ENCODE peak calls at places on chromosomes 7 and 10, in five cellular contexts. One of them, this sample, is unnamed.

GRCh38 chr10:7408003-7408493 is 2.8 kb downstream of the SFMBT2 start:
- DNase-seq in CD8-positive, alpha-beta memory T cell: peak
- DNase-seq in fibroblast of lung: peak
- DNase-seq in mesendoderm: peak
- DNase-seq in mesenchymal stem cell: peak
- DNase-seq in this sample: no peak

GRCh38 chr10:125049216-125049903 is 107.4 kb downstream of the ZRANB1 start:
- DNase-seq in mesendoderm: no peak
- DNase-seq in fibroblast of lung: no peak
- DNase-seq in mesenchymal stem cell: no peak
- DNase-seq in CD8-positive, alpha-beta memory T cell: no peak
- DNase-seq in this sample: no peak

GRCh38 chr7:2066251-2066919 is 166.4 kb downstream of the MAD1L1 start:
- DNase-seq in CD8-positive, alpha-beta memory T cell: peak
- DNase-seq in mesenchymal stem cell: no peak
- DNase-seq in fibroblast of lung: no peak
- DNase-seq in mesendoderm: no peak
- DNase-seq in this sample: no peak

GRCh38 chr10:103554488-103555320 is 61.2 kb downstream of the NEURL1 start:
- DNase-seq in fibroblast of lung: peak
- DNase-seq in mesenchymal stem cell: peak
- DNase-seq in mesendoderm: peak
- DNase-seq in CD8-positive, alpha-beta memory T cell: no peak
- DNase-seq in this sample: peak

GRCh38 chr7:3592438-3593134 is 291.5 kb downstream of the SDK1 start:
- DNase-seq in fibroblast of lung: no peak
- DNase-seq in mesenchymal stem cell: peak
- DNase-seq in CD8-positive, alpha-beta memory T cell: no peak
- DNase-seq in mesendoderm: no peak
- DNase-seq in this sample: no peak

GRCh38 chr7:29214816-29215215 is 20.2 kb downstream of the CHN2 start:
- DNase-seq in mesenchymal stem cell: no peak
- DNase-seq in fibroblast of lung: no peak
- DNase-seq in CD8-positive, alpha-beta memory T cell: no peak
- DNase-seq in mesendoderm: no peak
- DNase-seq in this sample: no peak

GRCh38 chr7:50393547-50394252 is 56.5 kb downstream of the FIGNL1 start:
- DNase-seq in CD8-positive, alpha-beta memory T cell: peak
- DNase-seq in fibroblast of lung: no peak
- DNase-seq in mesenchymal stem cell: no peak
- DNase-seq in mesendoderm: no peak
- DNase-seq in this sample: no peak

GRCh38 chr10:5873515-5873995 is 16.1 kb downstream of the ANKRD16 start:
- DNase-seq in mesenchymal stem cell: peak
- DNase-seq in fibroblast of lung: peak
- DNase-seq in CD8-positive, alpha-beta memory T cell: peak
- DNase-seq in mesendoderm: peak
- DNase-seq in this sample: peak

GRCh38 chr10:75508239-75508813 is 76.9 kb downstream of the LRMDA start:
- DNase-seq in fibroblast of lung: peak
- DNase-seq in CD8-positive, alpha-beta memory T cell: no peak
- DNase-seq in mesenchymal stem cell: peak
- DNase-seq in mesendoderm: no peak
- DNase-seq in this sample: no peak

GRCh38 chr10:104589871-104590270 is 51.2 kb upstream of the SORCS3 start:
- DNase-seq in fibroblast of lung: peak
- DNase-seq in mesenchymal stem cell: no peak
- DNase-seq in CD8-positive, alpha-beta memory T cell: no peak
- DNase-seq in mesendoderm: peak
- DNase-seq in this sample: no peak

GRCh38 chr10:114337510-114338462 is 66.5 kb downstream of the AFAP1L2 start:
- DNase-seq in mesendoderm: peak
- DNase-seq in CD8-positive, alpha-beta memory T cell: no peak
- DNase-seq in mesenchymal stem cell: no peak
- DNase-seq in fibroblast of lung: peak
- DNase-seq in this sample: no peak

GRCh38 chr7:159143780-159144755 is 599 bp downstream of the VIPR2 start:
- DNase-seq in mesenchymal stem cell: no peak
- DNase-seq in mesendoderm: peak
- DNase-seq in CD8-positive, alpha-beta memory T cell: no peak
- DNase-seq in fibroblast of lung: no peak
- DNase-seq in this sample: peak

GRCh38 chr10:68049289-68050078 is 25.6 kb downstream of the HERC4 start:
- DNase-seq in mesenchymal stem cell: no peak
- DNase-seq in fibroblast of lung: no peak
- DNase-seq in mesendoderm: no peak
- DNase-seq in CD8-positive, alpha-beta memory T cell: no peak
- DNase-seq in this sample: no peak

GRCh38 chr10:45513586-45513985 is 139.6 kb downstream of the ALOX5 start:
- DNase-seq in mesenchymal stem cell: no peak
- DNase-seq in fibroblast of lung: peak
- DNase-seq in mesendoderm: no peak
- DNase-seq in CD8-positive, alpha-beta memory T cell: no peak
- DNase-seq in this sample: no peak

GRCh38 chr10:21021843-21022594 is 124.9 kb upstream of the NEBL start:
- DNase-seq in CD8-positive, alpha-beta memory T cell: no peak
- DNase-seq in fibroblast of lung: no peak
- DNase-seq in mesenchymal stem cell: no peak
- DNase-seq in mesendoderm: peak
- DNase-seq in this sample: no peak

GRCh38 chr7:39741942-39742623 is 118.7 kb downstream of the RALA start:
- DNase-seq in fibroblast of lung: peak
- DNase-seq in mesenchymal stem cell: peak
- DNase-seq in CD8-positive, alpha-beta memory T cell: peak
- DNase-seq in mesendoderm: peak
- DNase-seq in this sample: no peak

GRCh38 chr10:108358912-108359311 is 1194.4 kb upstream of the SORCS1 start:
- DNase-seq in mesenchymal stem cell: peak
- DNase-seq in fibroblast of lung: peak
- DNase-seq in CD8-positive, alpha-beta memory T cell: no peak
- DNase-seq in mesendoderm: peak
- DNase-seq in this sample: no peak

GRCh38 chr10:129969528-129970264 is 5.6 kb upstream of the EBF3 start:
- DNase-seq in fibroblast of lung: no peak
- DNase-seq in CD8-positive, alpha-beta memory T cell: no peak
- DNase-seq in mesendoderm: no peak
- DNase-seq in mesenchymal stem cell: no peak
- DNase-seq in this sample: no peak

GRCh38 chr10:30355601-30356000 is 6.5 kb upstream of the MTPAP start:
- DNase-seq in fibroblast of lung: no peak
- DNase-seq in mesenchymal stem cell: no peak
- DNase-seq in mesendoderm: no peak
- DNase-seq in CD8-positive, alpha-beta memory T cell: no peak
- DNase-seq in this sample: no peak

GRCh38 chr7:37079420-37079819 is 355.1 kb upstream of the AOAH start:
- DNase-seq in mesendoderm: no peak
- DNase-seq in CD8-positive, alpha-beta memory T cell: no peak
- DNase-seq in mesenchymal stem cell: no peak
- DNase-seq in fibroblast of lung: no peak
- DNase-seq in this sample: no peak

GRCh38 chr7:140605337-140605736 is 35.3 kb downstream of the DENND2A start:
- DNase-seq in mesenchymal stem cell: peak
- DNase-seq in mesendoderm: peak
- DNase-seq in fibroblast of lung: peak
- DNase-seq in CD8-positive, alpha-beta memory T cell: no peak
- DNase-seq in this sample: no peak

GRCh38 chr7:139482122-139482521 is 1.4 kb downstream of the KLRG2 start:
- DNase-seq in fibroblast of lung: no peak
- DNase-seq in mesendoderm: no peak
- DNase-seq in mesenchymal stem cell: no peak
- DNase-seq in CD8-positive, alpha-beta memory T cell: no peak
- DNase-seq in this sample: no peak

GRCh38 chr7:119256001-119256400 is 1017.0 kb upstream of the KCND2 start:
- DNase-seq in mesenchymal stem cell: no peak
- DNase-seq in fibroblast of lung: no peak
- DNase-seq in CD8-positive, alpha-beta memory T cell: no peak
- DNase-seq in mesendoderm: no peak
- DNase-seq in this sample: no peak

GRCh38 chr10:7948601-7949000 is 105.9 kb upstream of the GATA3 start:
- DNase-seq in mesendoderm: no peak
- DNase-seq in CD8-positive, alpha-beta memory T cell: no peak
- DNase-seq in fibroblast of lung: peak
- DNase-seq in mesenchymal stem cell: peak
- DNase-seq in this sample: no peak

GRCh38 chr10:1736972-1737221 is 428 bp downstream of the ADARB2 start:
- DNase-seq in mesenchymal stem cell: no peak
- DNase-seq in CD8-positive, alpha-beta memory T cell: no peak
- DNase-seq in fibroblast of lung: no peak
- DNase-seq in mesendoderm: no peak
- DNase-seq in this sample: no peak
- H3K27ac ChIP-seq in mesenchymal stem cell: no peak
- H3K27ac ChIP-seq in CD8-positive, alpha-beta memory T cell: no peak
- H3K27ac ChIP-seq in fibroblast of lung: no peak
- H3K27ac ChIP-seq in mesendoderm: no peak
- H3K27ac ChIP-seq in this sample: no peak

GRCh38 chr10:78515873-78516153 is 482.1 kb downstream of the RPS24 start:
- DNase-seq in mesendoderm: no peak
- DNase-seq in fibroblast of lung: no peak
- DNase-seq in CD8-positive, alpha-beta memory T cell: no peak
- DNase-seq in mesenchymal stem cell: no peak
- DNase-seq in this sample: no peak
- H3K27ac ChIP-seq in mesendoderm: no peak
- H3K27ac ChIP-seq in fibroblast of lung: no peak
- H3K27ac ChIP-seq in CD8-positive, alpha-beta memory T cell: no peak
- H3K27ac ChIP-seq in mesenchymal stem cell: no peak
- H3K27ac ChIP-seq in this sample: no peak

GRCh38 chr7:94483843-94484242 is 25.8 kb upstream of the CASD1 start:
- DNase-seq in mesendoderm: no peak
- DNase-seq in fibroblast of lung: no peak
- DNase-seq in CD8-positive, alpha-beta memory T cell: no peak
- DNase-seq in mesenchymal stem cell: no peak
- DNase-seq in this sample: no peak

GRCh38 chr7:94477878-94478277 is 31.7 kb upstream of the CASD1 start:
- DNase-seq in mesenchymal stem cell: no peak
- DNase-seq in CD8-positive, alpha-beta memory T cell: no peak
- DNase-seq in mesendoderm: no peak
- DNase-seq in fibroblast of lung: no peak
- DNase-seq in this sample: no peak

GRCh38 chr7:94478648-94479214 is 30.9 kb upstream of the CASD1 start:
- DNase-seq in mesendoderm: no peak
- DNase-seq in fibroblast of lung: no peak
- DNase-seq in CD8-positive, alpha-beta memory T cell: no peak
- DNase-seq in mesenchymal stem cell: no peak
- DNase-seq in this sample: no peak

GRCh38 chr7:94476251-94476840 is 33.3 kb upstream of the CASD1 start:
- DNase-seq in mesenchymal stem cell: no peak
- DNase-seq in mesendoderm: no peak
- DNase-seq in CD8-positive, alpha-beta memory T cell: no peak
- DNase-seq in fibroblast of lung: no peak
- DNase-seq in this sample: no peak

GRCh38 chr7:94481246-94481645 is 28.4 kb upstream of the CASD1 start:
- DNase-seq in mesendoderm: no peak
- DNase-seq in fibroblast of lung: no peak
- DNase-seq in CD8-positive, alpha-beta memory T cell: no peak
- DNase-seq in mesenchymal stem cell: no peak
- DNase-seq in this sample: no peak
- H3K27ac ChIP-seq in mesendoderm: no peak
- H3K27ac ChIP-seq in fibroblast of lung: no peak
- H3K27ac ChIP-seq in CD8-positive, alpha-beta memory T cell: no peak
- H3K27ac ChIP-seq in mesenchymal stem cell: no peak
- H3K27ac ChIP-seq in this sample: no peak

GRCh38 chr10:132627736-132628512 is 90.3 kb downstream of the INPP5A start:
- DNase-seq in fibroblast of lung: peak
- DNase-seq in mesenchymal stem cell: peak
- DNase-seq in CD8-positive, alpha-beta memory T cell: no peak
- DNase-seq in mesendoderm: peak
- DNase-seq in this sample: no peak
- H3K27ac ChIP-seq in fibroblast of lung: peak
- H3K27ac ChIP-seq in mesenchymal stem cell: no peak
- H3K27ac ChIP-seq in CD8-positive, alpha-beta memory T cell: no peak
- H3K27ac ChIP-seq in mesendoderm: no peak
- H3K27ac ChIP-seq in this sample: no peak